ENCODE peak calls at places on chromosomes 5 and 9, in four cellular contexts. Y is fibroblast of pulmonary artery; U is activated T-helper 1 cell treated with anti-CD3 and anti-CD28 coated beads, Interleukin-2, amount 50 U/mL, for 16 hours; S is neuronal stem cell. W is an unnamed sample.

GRCh38 chr9:120152295-120152694 is 427.7 kb downstream of the CDK5RAP2 start:
- DNase-seq in S (peak; percentile 48), Y (no peak), U (no peak), W (no peak)

GRCh38 chr9:126417007-126417406 is 90.4 kb downstream of the MVB12B start:
- DNase-seq in S (no peak), Y (no peak), U (no peak), W (no peak)

GRCh38 chr9:13823021-13823420 is 490.9 kb downstream of the NFIB start:
- DNase-seq in Y (peak; percentile 26), S (no peak), U (no peak), W (no peak)

GRCh38 chr5:122195784-122196394 is 66.5 kb downstream of the ZNF474 start:
- DNase-seq in Y (peak; percentile 74), U (no peak), S (peak; percentile 46), W (peak; percentile 80)

GRCh38 chr9:19488721-19489120 is 79.9 kb downstream of the ACER2 start:
- DNase-seq in Y (no peak), S (no peak), U (no peak), W (no peak)

GRCh38 chr5:15645376-15645775 is 145.4 kb downstream of the FBXL7 start:
- DNase-seq in S (no peak), U (no peak), Y (peak; percentile 38), W (peak; percentile 11)

GRCh38 chr5:91166040-91166807 is 216.9 kb downstream of the ARRDC3 start:
- DNase-seq in Y (peak; percentile 82), U (no peak), S (no peak), W (no peak)

GRCh38 chr5:59222687-59223511 is 640.0 kb downstream of the RAB3C start:
- DNase-seq in S (no peak), U (no peak), Y (no peak), W (no peak)

GRCh38 chr9:132193227-132194110 is 31.6 kb downstream of the NTNG2 start:
- DNase-seq in Y (no peak), U (no peak), S (no peak), W (no peak)

GRCh38 chr5:36066540-36067210 is at the start of gene UGT3A2:
- DNase-seq in Y (no peak), S (peak; percentile 43), U (no peak), W (no peak)

GRCh38 chr5:39256472-39256871 is 37.1 kb upstream of the FYB1 start:
- DNase-seq in S (no peak), Y (peak; percentile 87), U (no peak), W (peak; percentile 86)

GRCh38 chr9:74478606-74479005 is 18.5 kb upstream of the RORB start:
- DNase-seq in U (no peak), S (no peak), Y (no peak), W (no peak)

GRCh38 chr5:11619339-11620028 is 284.8 kb downstream of the CTNND2 start:
- DNase-seq in S (no peak), Y (no peak), U (no peak), W (peak; percentile 49)

GRCh38 chr5:94693043-94693822 is 74.8 kb downstream of the SLF1 start:
- DNase-seq in S (no peak), U (no peak), Y (peak; percentile 91), W (peak; percentile 75)

GRCh38 chr5:132388244-132389050 is 18.9 kb downstream of the SLC22A5 start:
- DNase-seq in Y (peak; percentile 43), U (no peak), S (no peak), W (peak; percentile 71)

GRCh38 chr9:18352716-18353115 is 121.2 kb upstream of the ADAMTSL1 start:
- DNase-seq in U (no peak), S (no peak), Y (no peak), W (no peak)

GRCh38 chr5:6574537-6574936 is 58.3 kb downstream of the NSUN2 start:
- DNase-seq in S (no peak), Y (no peak), U (no peak), W (no peak)

GRCh38 chr5:80466669-80467485 is 21.0 kb upstream of the FAM151B start:
- DNase-seq in S (no peak), Y (peak; percentile 82), U (no peak), W (peak; percentile 56)

GRCh38 chr5:118956727-118957126 is 31.6 kb downstream of the DTWD2 start:
- DNase-seq in U (no peak), Y (peak; percentile 28), S (no peak), W (peak; percentile 14)